ENCODE peak calls at places on chromosome 4, in eight cellular contexts. One of them, this sample, is unnamed.
A peak's percentile ranks its signal among the peaks of the same experiment; 100 is the strongest.

GRCh38 chr4:164779811-164780216 is 25.9 kb downstream of the SMIM31 start:
- DNase-seq in renal cortical epithelial cell: peak; percentile 47
- DNase-seq in HTR-8/SVneo: peak; percentile 29
- DNase-seq in AG04450: no peak
- DNase-seq in HL-60: peak; percentile 18
- DNase-seq in activated CD8-positive, alpha-beta memory T cell treated with anti-CD3 and anti-CD28 coated beads, Interleukin-2, amount 50 U/mL, for 4 hours: no peak
- DNase-seq in HCEC 1CT: peak; percentile 5
- DNase-seq in SK-N-MC: peak; percentile 63
- DNase-seq in this sample: no peak

GRCh38 chr4:145108128-145108527 is 10.0 kb downstream of the ABCE1 start:
- DNase-seq in AG04450: no peak
- DNase-seq in renal cortical epithelial cell: no peak
- DNase-seq in HTR-8/SVneo: no peak
- DNase-seq in SK-N-MC: no peak
- DNase-seq in HL-60: no peak
- DNase-seq in HCEC 1CT: no peak
- DNase-seq in activated CD8-positive, alpha-beta memory T cell treated with anti-CD3 and anti-CD28 coated beads, Interleukin-2, amount 50 U/mL, for 4 hours: no peak
- DNase-seq in this sample: no peak

GRCh38 chr4:76987153-76987562 is 37.6 kb downstream of the SEPTIN11 start:
- DNase-seq in HCEC 1CT: peak; percentile 89
- DNase-seq in AG04450: peak; percentile 96
- DNase-seq in HL-60: no peak
- DNase-seq in SK-N-MC: no peak
- DNase-seq in renal cortical epithelial cell: peak; percentile 50
- DNase-seq in HTR-8/SVneo: no peak
- DNase-seq in activated CD8-positive, alpha-beta memory T cell treated with anti-CD3 and anti-CD28 coated beads, Interleukin-2, amount 50 U/mL, for 4 hours: no peak
- DNase-seq in this sample: peak; percentile 99

GRCh38 chr4:4821577-4821976 is 37.9 kb upstream of the MSX1 start:
- DNase-seq in SK-N-MC: no peak
- DNase-seq in HL-60: no peak
- DNase-seq in HCEC 1CT: no peak
- DNase-seq in activated CD8-positive, alpha-beta memory T cell treated with anti-CD3 and anti-CD28 coated beads, Interleukin-2, amount 50 U/mL, for 4 hours: no peak
- DNase-seq in renal cortical epithelial cell: no peak
- DNase-seq in AG04450: no peak
- DNase-seq in HTR-8/SVneo: no peak
- DNase-seq in this sample: no peak

GRCh38 chr4:154781126-154781982 is at the start of gene RBM46:
- DNase-seq in HCEC 1CT: no peak
- DNase-seq in SK-N-MC: no peak
- DNase-seq in AG04450: no peak
- DNase-seq in HL-60: no peak
- DNase-seq in HTR-8/SVneo: no peak
- DNase-seq in activated CD8-positive, alpha-beta memory T cell treated with anti-CD3 and anti-CD28 coated beads, Interleukin-2, amount 50 U/mL, for 4 hours: no peak
- DNase-seq in renal cortical epithelial cell: no peak
- DNase-seq in this sample: no peak

GRCh38 chr4:8285143-8285975 is 15.8 kb downstream of the HTRA3 start:
- DNase-seq in renal cortical epithelial cell: no peak
- DNase-seq in HCEC 1CT: no peak
- DNase-seq in SK-N-MC: no peak
- DNase-seq in HTR-8/SVneo: no peak
- DNase-seq in HL-60: no peak
- DNase-seq in AG04450: no peak
- DNase-seq in activated CD8-positive, alpha-beta memory T cell treated with anti-CD3 and anti-CD28 coated beads, Interleukin-2, amount 50 U/mL, for 4 hours: no peak
- DNase-seq in this sample: no peak

GRCh38 chr4:184416913-184417734 is 57.2 kb downstream of the IRF2 start:
- DNase-seq in HL-60: peak; percentile 64
- DNase-seq in renal cortical epithelial cell: no peak
- DNase-seq in AG04450: no peak
- DNase-seq in SK-N-MC: no peak
- DNase-seq in HCEC 1CT: no peak
- DNase-seq in activated CD8-positive, alpha-beta memory T cell treated with anti-CD3 and anti-CD28 coated beads, Interleukin-2, amount 50 U/mL, for 4 hours: no peak
- DNase-seq in HTR-8/SVneo: no peak
- DNase-seq in this sample: no peak

GRCh38 chr4:16045687-16046086 is 38.1 kb downstream of the PROM1 start:
- DNase-seq in AG04450: no peak
- DNase-seq in activated CD8-positive, alpha-beta memory T cell treated with anti-CD3 and anti-CD28 coated beads, Interleukin-2, amount 50 U/mL, for 4 hours: no peak
- DNase-seq in SK-N-MC: no peak
- DNase-seq in HCEC 1CT: no peak
- DNase-seq in HTR-8/SVneo: no peak
- DNase-seq in renal cortical epithelial cell: peak; percentile 56
- DNase-seq in HL-60: no peak
- DNase-seq in this sample: no peak

GRCh38 chr4:12615822-12616221 is 868.3 kb downstream of the RAB28 start:
- DNase-seq in SK-N-MC: no peak
- DNase-seq in HTR-8/SVneo: no peak
- DNase-seq in HL-60: no peak
- DNase-seq in HCEC 1CT: no peak
- DNase-seq in AG04450: no peak
- DNase-seq in renal cortical epithelial cell: no peak
- DNase-seq in activated CD8-positive, alpha-beta memory T cell treated with anti-CD3 and anti-CD28 coated beads, Interleukin-2, amount 50 U/mL, for 4 hours: no peak
- DNase-seq in this sample: no peak

GRCh38 chr4:19539192-19539591 is 712.5 kb upstream of the SLIT2 start:
- DNase-seq in SK-N-MC: no peak
- DNase-seq in HTR-8/SVneo: no peak
- DNase-seq in HCEC 1CT: no peak
- DNase-seq in AG04450: no peak
- DNase-seq in renal cortical epithelial cell: no peak
- DNase-seq in HL-60: no peak
- DNase-seq in activated CD8-positive, alpha-beta memory T cell treated with anti-CD3 and anti-CD28 coated beads, Interleukin-2, amount 50 U/mL, for 4 hours: no peak
- DNase-seq in this sample: no peak

GRCh38 chr4:80309301-80310004 is 26.1 kb upstream of the CFAP299 start:
- DNase-seq in SK-N-MC: no peak
- DNase-seq in activated CD8-positive, alpha-beta memory T cell treated with anti-CD3 and anti-CD28 coated beads, Interleukin-2, amount 50 U/mL, for 4 hours: no peak
- DNase-seq in HTR-8/SVneo: peak; percentile 23
- DNase-seq in renal cortical epithelial cell: peak; percentile 91
- DNase-seq in AG04450: peak; percentile 77
- DNase-seq in HL-60: no peak
- DNase-seq in HCEC 1CT: peak; percentile 88
- DNase-seq in this sample: peak; percentile 54

GRCh38 chr4:20356565-20356964 is 104.9 kb downstream of the SLIT2 start:
- DNase-seq in activated CD8-positive, alpha-beta memory T cell treated with anti-CD3 and anti-CD28 coated beads, Interleukin-2, amount 50 U/mL, for 4 hours: no peak
- DNase-seq in HCEC 1CT: no peak
- DNase-seq in SK-N-MC: no peak
- DNase-seq in AG04450: no peak
- DNase-seq in HTR-8/SVneo: no peak
- DNase-seq in HL-60: no peak
- DNase-seq in renal cortical epithelial cell: peak; percentile 80
- DNase-seq in this sample: no peak

GRCh38 chr4:73456177-73457022 is 20.4 kb downstream of the AFP start:
- DNase-seq in HL-60: no peak
- DNase-seq in SK-N-MC: no peak
- DNase-seq in HTR-8/SVneo: no peak
- DNase-seq in renal cortical epithelial cell: no peak
- DNase-seq in HCEC 1CT: no peak
- DNase-seq in AG04450: no peak
- DNase-seq in activated CD8-positive, alpha-beta memory T cell treated with anti-CD3 and anti-CD28 coated beads, Interleukin-2, amount 50 U/mL, for 4 hours: no peak
- DNase-seq in this sample: no peak

GRCh38 chr4:52853351-52853750 is 8.8 kb upstream of the RASL11B start:
- DNase-seq in renal cortical epithelial cell: no peak
- DNase-seq in HCEC 1CT: peak; percentile 73
- DNase-seq in activated CD8-positive, alpha-beta memory T cell treated with anti-CD3 and anti-CD28 coated beads, Interleukin-2, amount 50 U/mL, for 4 hours: no peak
- DNase-seq in HTR-8/SVneo: no peak
- DNase-seq in SK-N-MC: no peak
- DNase-seq in HL-60: no peak
- DNase-seq in AG04450: no peak
- DNase-seq in this sample: no peak

GRCh38 chr4:76984788-76985211 is 35.2 kb downstream of the SEPTIN11 start:
- DNase-seq in renal cortical epithelial cell: peak; percentile 99
- DNase-seq in HTR-8/SVneo: peak; percentile 70
- DNase-seq in activated CD8-positive, alpha-beta memory T cell treated with anti-CD3 and anti-CD28 coated beads, Interleukin-2, amount 50 U/mL, for 4 hours: no peak
- DNase-seq in HCEC 1CT: peak; percentile 96
- DNase-seq in AG04450: peak; percentile 100
- DNase-seq in HL-60: no peak
- DNase-seq in SK-N-MC: peak; percentile 48
- DNase-seq in this sample: peak; percentile 100

GRCh38 chr4:74311696-74312313 is 3.5 kb downstream of the EPGN start:
- DNase-seq in HCEC 1CT: no peak
- DNase-seq in renal cortical epithelial cell: peak; percentile 76
- DNase-seq in HTR-8/SVneo: peak; percentile 14
- DNase-seq in AG04450: peak; percentile 13
- DNase-seq in activated CD8-positive, alpha-beta memory T cell treated with anti-CD3 and anti-CD28 coated beads, Interleukin-2, amount 50 U/mL, for 4 hours: no peak
- DNase-seq in HL-60: peak; percentile 42
- DNase-seq in SK-N-MC: no peak
- DNase-seq in this sample: no peak

GRCh38 chr4:135672202-135672601 is 1470.6 kb upstream of the PABPC4L start:
- DNase-seq in HTR-8/SVneo: no peak
- DNase-seq in AG04450: no peak
- DNase-seq in HCEC 1CT: no peak
- DNase-seq in renal cortical epithelial cell: no peak
- DNase-seq in SK-N-MC: no peak
- DNase-seq in HL-60: no peak
- DNase-seq in activated CD8-positive, alpha-beta memory T cell treated with anti-CD3 and anti-CD28 coated beads, Interleukin-2, amount 50 U/mL, for 4 hours: no peak
- DNase-seq in this sample: no peak